ENCODE peak calls at places on chromosomes 1 and 21, in nine cellular contexts. T is ovary, V is A549, H is sigmoid colon, R is stomach, I is K562, G is transverse colon, W is H1, P is tibial nerve. N is an unnamed sample. For H3K4me1, the result is how much of the 10 kb centered on the place peaks cover.

GRCh38 chr21:16942703-16943102 is 570.1 kb upstream of the CXADR start:
- DNase-seq in H (no peak), G (no peak), W (peak), P (no peak), V (no peak), I (no peak), R (no peak), T (no peak), N (no peak)

GRCh38 chr1:39047374-39048229 is 21.5 kb downstream of the NDUFS5 start:
- DNase-seq in W (no peak), G (no peak), P (peak), H (peak), T (no peak), I (peak), V (no peak), R (no peak), N (peak)

GRCh38 chr1:56415720-56416119 is 163.6 kb downstream of the PLPP3 start:
- DNase-seq in R (no peak), W (no peak), I (no peak), H (no peak), T (no peak), G (no peak), P (no peak), V (no peak), N (no peak)

GRCh38 chr1:163082971-163083370 is 13.8 kb downstream of the RGS4 start:
- DNase-seq in W (no peak), I (no peak), H (no peak), P (no peak), V (no peak), G (no peak), R (no peak), T (no peak), N (no peak)

GRCh38 chr1:33228935-33229487 is 27.3 kb upstream of the ZNF362 start:
- DNase-seq in G (no peak), R (no peak), V (no peak), W (no peak), T (no peak), I (no peak), H (peak), P (peak), N (peak)

GRCh38 chr1:1059494-1060280 is 14.4 kb downstream of the RNF223 start:
- DNase-seq in R (peak), V (peak), H (peak), T (peak), G (peak), W (peak), I (peak), P (peak), N (peak)

GRCh38 chr1:27872059-27872801 is at the start of gene THEMIS2:
- DNase-seq in P (no peak), R (peak), V (peak), H (peak), G (peak), T (peak), I (peak), W (peak), N (no peak)

GRCh38 chr1:12617901-12618660 is at the start of gene DHRS3:
- DNase-seq in I (peak), T (peak), P (peak), G (peak), R (peak), W (peak), V (peak), H (peak), N (peak)

GRCh38 chr1:164320780-164321683 is 238.0 kb upstream of the PBX1 start:
- DNase-seq in I (no peak), H (peak), V (no peak), P (no peak), W (peak), T (peak), G (peak), R (peak), N (no peak)

GRCh38 chr1:63005812-63006211 is 221.9 kb downstream of the ATG4C start:
- DNase-seq in W (no peak), H (no peak), V (no peak), T (no peak), G (no peak), R (no peak), I (no peak), P (no peak), N (no peak)

GRCh38 chr1:54833146-54833545 is 32.0 kb upstream of the TTC22 start:
- DNase-seq in I (no peak), R (peak), P (no peak), H (no peak), V (no peak), G (no peak), T (no peak), W (peak), N (peak)

GRCh38 chr1:227998374-227999055 is 8.3 kb upstream of the WNT3A start:
- DNase-seq in P (no peak), V (no peak), I (no peak), T (no peak), G (no peak), H (peak), R (peak), W (no peak), N (no peak)

GRCh38 chr1:159935719-159936283 is 9.6 kb downstream of the IGSF9 start:
- DNase-seq in V (no peak), P (no peak), W (no peak), T (no peak), H (no peak), G (no peak), I (no peak), R (no peak), N (no peak)

GRCh38 chr21:33071878-33072306 is 2.0 kb downstream of the OLIG1 start:
- DNase-seq in V (no peak), H (no peak), G (no peak), P (no peak), R (no peak), I (no peak), W (peak), T (no peak), N (no peak)

GRCh38 chr1:201888282-201889033 is at the start of gene SHISA4:
- DNase-seq in G (peak), P (peak), I (peak), W (peak), V (peak), T (peak), R (peak), H (peak), N (no peak)

GRCh38 chr1:54547601-54548388 is at the start of gene ACOT11:
- DNase-seq in G (peak), P (peak), R (peak), I (peak), W (no peak), V (peak), H (peak), T (peak), N (no peak)

DNA sequence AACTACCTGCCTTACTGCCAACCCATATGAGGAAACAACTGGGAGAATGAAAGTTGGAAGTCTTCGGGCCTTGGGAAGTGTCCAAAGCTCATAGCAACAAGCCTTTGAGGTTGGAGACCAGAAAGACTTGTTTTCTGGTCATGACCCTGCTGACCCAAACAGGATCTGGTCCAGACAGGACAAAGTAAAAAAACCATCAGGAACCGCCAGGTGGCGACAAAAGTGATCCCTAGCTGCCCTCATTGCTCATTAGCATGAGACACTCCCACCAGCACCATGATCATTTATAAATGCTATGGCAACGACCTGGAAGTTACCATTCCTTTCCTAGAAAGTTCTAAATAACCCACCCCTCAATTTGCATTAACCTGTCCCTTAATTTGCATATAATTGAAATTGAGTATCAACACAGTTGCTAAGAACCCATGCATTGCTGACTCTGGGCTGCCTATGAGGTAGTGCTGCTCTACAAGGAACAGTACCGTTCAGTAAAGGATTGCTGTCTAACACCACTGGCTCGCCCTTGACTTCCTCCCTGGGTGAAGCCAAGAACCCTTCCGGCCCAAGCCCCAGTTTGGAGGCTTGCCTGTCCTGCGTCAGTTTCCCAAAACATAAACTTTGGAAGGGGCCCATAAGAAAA is 89.0 kb downstream of the URB2 start:
- DNase-seq in R (peak), G (peak), I (peak), T (no peak), P (no peak), H (no peak), V (peak), W (peak), N (no peak)
- TF ChIP-seq CTCF in R (no peak), G (peak), I (peak), T (no peak), P (no peak), H (no peak), V (peak), W (peak), N (no peak)

GRCh38 chr1:170012920-170013319 is 61.6 kb downstream of the KIFAP3 start:
- DNase-seq in I (no peak), P (no peak), G (no peak), T (no peak), H (no peak), R (no peak), W (no peak), V (no peak), N (no peak)
- TF ChIP-seq EP300 in I (no peak), P (no peak), G (no peak), T (no peak), H (no peak), R (no peak), W (no peak), V (no peak), N (no peak)

DNA sequence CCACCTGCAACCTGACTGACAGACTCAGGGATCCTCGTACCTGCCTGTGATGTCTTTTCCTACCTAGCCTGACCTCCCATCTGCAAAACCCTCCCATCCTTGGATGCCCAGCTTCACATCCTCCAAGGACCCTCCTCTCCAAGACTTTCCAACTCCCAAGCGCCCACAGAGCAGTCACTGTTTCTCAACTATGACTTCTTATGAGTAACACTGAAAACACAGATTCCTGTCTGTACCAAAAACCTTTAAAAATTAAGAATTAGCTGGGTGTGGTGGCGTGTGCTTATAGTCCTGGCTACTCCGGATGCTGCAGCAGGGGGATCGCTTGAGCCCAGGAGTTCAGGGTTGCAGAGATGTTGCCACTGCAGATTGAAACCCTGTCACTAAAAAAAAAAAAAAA is 181.9 kb downstream of the PSMG1 start:
- DNase-seq in W (no peak), G (no peak), V (no peak), I (no peak), R (no peak), H (no peak), T (no peak), P (no peak), N (no peak)
- H3K4me1 ChIP-seq in W (under half), G (under half), V (under half), I (under half), R (under half), H (under half), T (under half), P (under half), N (under half)

DNA sequence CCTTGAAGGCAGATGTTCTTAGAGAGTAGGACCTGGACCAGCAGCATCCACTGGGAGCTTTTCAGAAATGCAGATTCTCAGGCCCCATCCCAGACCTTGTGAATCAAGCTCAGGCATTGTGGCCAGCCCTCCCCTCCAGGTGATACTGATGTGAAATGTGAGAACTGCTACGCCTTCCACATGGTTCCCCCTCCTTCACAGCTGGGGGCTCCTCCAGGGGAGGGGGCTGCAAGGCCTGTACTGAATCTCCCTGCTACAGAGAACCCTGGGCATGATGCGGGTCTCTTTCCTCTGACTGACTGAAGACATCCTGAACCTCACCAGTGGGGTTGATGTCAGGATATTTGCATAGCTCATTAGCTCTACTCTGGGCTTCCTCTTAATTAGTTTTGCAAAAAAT is 141.8 kb upstream of the CSF3R start:
- DNase-seq in V (no peak), I (no peak), H (no peak), R (no peak), G (no peak), T (no peak), P (no peak), W (no peak), N (no peak)
- TF ChIP-seq CTCF in V (no peak), I (no peak), H (no peak), R (no peak), G (no peak), T (no peak), P (no peak), W (no peak), N (no peak)

GRCh38 chr1:175920401-175920800 is 177.0 kb upstream of the TNR start:
- DNase-seq in V (no peak), P (no peak), W (no peak), G (no peak), H (no peak), T (no peak), R (no peak), I (no peak), N (no peak)

GRCh38 chr1:175927944-175928343 is 184.5 kb upstream of the TNR start:
- DNase-seq in V (no peak), I (no peak), W (no peak), H (no peak), G (no peak), R (no peak), T (no peak), P (no peak), N (no peak)

GRCh38 chr1:175918364-175918801 is 175.0 kb upstream of the TNR start:
- DNase-seq in R (no peak), V (no peak), T (no peak), G (no peak), I (no peak), P (no peak), W (no peak), H (no peak), N (no peak)

GRCh38 chr1:175919001-175919400 is 175.6 kb upstream of the TNR start:
- DNase-seq in I (no peak), R (no peak), V (no peak), G (no peak), H (no peak), T (no peak), P (no peak), W (no peak), N (no peak)

GRCh38 chr1:175922254-175922881 is 179.0 kb upstream of the TNR start:
- DNase-seq in G (no peak), V (no peak), H (no peak), W (no peak), I (no peak), P (no peak), T (no peak), R (no peak), N (no peak)
- TF ChIP-seq EP300 in G (no peak), V (no peak), H (no peak), W (no peak), I (no peak), P (no peak), T (no peak), R (no peak), N (no peak)

GRCh38 chr1:67889466-67889865 is 56.2 kb upstream of the GNG12 start:
- DNase-seq in I (no peak), P (no peak), R (no peak), T (no peak), V (no peak), G (no peak), W (no peak), H (no peak), N (no peak)

GRCh38 chr1:67890862-67891261 is 57.6 kb upstream of the GNG12 start:
- DNase-seq in I (no peak), T (no peak), H (no peak), P (no peak), G (no peak), W (no peak), R (no peak), V (no peak), N (no peak)

GRCh38 chr1:67889940-67890567 is 56.8 kb upstream of the GNG12 start:
- DNase-seq in H (no peak), W (no peak), P (no peak), V (peak), T (no peak), I (peak), R (no peak), G (no peak), N (no peak)

GRCh38 chr1:67888208-67888607 is 54.9 kb upstream of the GNG12 start:
- DNase-seq in T (no peak), G (no peak), I (no peak), V (no peak), H (no peak), R (no peak), P (no peak), W (no peak), N (no peak)

GRCh38 chr1:67888707-67889106 is 55.4 kb upstream of the GNG12 start:
- DNase-seq in I (no peak), P (no peak), G (no peak), W (no peak), R (no peak), H (no peak), V (no peak), T (no peak), N (no peak)
- H3K4me1 ChIP-seq in I (under half), P (under half), G (under half), W (under half), R (under half), H (under half), V (under half), T (under half), N (under half)

DNA sequence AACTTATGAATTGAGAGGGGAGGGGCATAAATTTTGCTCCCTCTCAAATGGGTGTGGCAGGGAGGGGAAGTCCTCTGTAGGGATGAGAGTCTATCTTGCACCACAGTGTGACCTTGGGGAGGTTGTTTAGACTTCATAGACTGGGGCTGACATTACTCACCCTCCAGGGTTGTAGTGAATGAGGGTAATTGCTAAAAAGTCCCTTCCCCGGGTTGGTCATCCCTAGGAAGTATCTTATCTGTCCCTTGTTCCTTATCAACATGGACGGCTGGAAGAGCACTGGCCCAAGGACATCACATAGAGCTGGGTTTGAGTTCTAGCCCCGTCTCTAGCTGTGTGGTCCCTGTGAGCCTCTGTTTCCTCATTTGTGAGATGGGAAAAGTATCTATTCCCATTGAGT is 52.4 kb upstream of the SLC2A1 start:
- DNase-seq in P (no peak), H (no peak), I (peak), G (no peak), T (no peak), W (no peak), R (no peak), V (no peak), N (no peak)
- TF ChIP-seq CTCF in P (no peak), H (no peak), I (no peak), G (no peak), T (no peak), W (no peak), R (no peak), V (no peak), N (no peak)

DNA sequence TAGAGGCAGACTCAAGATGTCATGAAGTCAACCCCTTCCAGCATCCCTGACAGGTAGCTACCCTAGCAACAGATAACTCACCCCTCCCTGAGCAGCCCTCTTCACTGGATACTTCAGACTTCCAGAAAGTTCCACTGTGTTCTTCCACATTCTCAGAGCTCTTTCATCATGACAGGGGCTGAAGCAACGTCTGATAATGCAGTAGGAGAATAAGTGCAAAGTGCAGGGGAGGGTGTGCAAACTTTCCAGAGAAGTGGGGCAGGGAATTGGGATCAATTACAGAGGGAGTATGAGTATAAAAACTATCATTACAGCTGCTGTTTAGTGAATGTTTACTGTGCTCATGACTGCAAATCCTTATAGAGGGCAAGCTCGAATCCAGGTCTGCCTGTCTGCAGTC is 26.4 kb upstream of the FOXE3 start:
- DNase-seq in I (no peak), G (no peak), P (no peak), T (no peak), W (no peak), V (no peak), H (no peak), R (no peak), N (no peak)
- TF ChIP-seq EP300 in I (no peak), G (no peak), P (no peak), T (no peak), W (no peak), V (no peak), H (no peak), R (no peak), N (no peak)

N was measured in esophagus muscularis mucosa.